ENCODE peak calls at places on chromosomes 4 and X, in seven cellular contexts. L is H4; U is activated CD8-positive, alpha-beta memory T cell treated with anti-CD3 and anti-CD28 coated beads for 48 hours; G is ACHN; X is EH; R is upper lobe of right lung; O is ureter. M is an unnamed sample.

GRCh38 chr4:72507167-72507566 is 61.9 kb downstream of the ADAMTS3 start:
- DNase-seq in L (no peak), U (no peak), G (no peak), X (no peak), R (no peak), O (no peak), M (no peak)

GRCh38 chrX:53449632-53450031 is 15.5 kb upstream of the HSD17B10 start:
- DNase-seq in L (no peak), U (no peak), G (no peak), X (no peak), R (no peak), O (no peak), M (no peak)

GRCh38 chrX:7108995-7109634 is 38.4 kb upstream of the STS start:
- DNase-seq in L (no peak), U (no peak), G (no peak), X (no peak), R (no peak), O (no peak), M (no peak)

GRCh38 chrX:118615141-118615540 is 112.3 kb upstream of the IL13RA1 start:
- DNase-seq in L (no peak), U (no peak), G (no peak), X (no peak), R (no peak), O (no peak), M (no peak)

GRCh38 chrX:19888419-19888879 is 1.0 kb upstream of the SH3KBP1 start:
- DNase-seq in L (peak), U (no peak), G (peak), X (peak), R (no peak), O (no peak), M (peak)

GRCh38 chr4:46277165-46277951 is 112.6 kb downstream of the GABRA2 start:
- DNase-seq in L (no peak), U (no peak), G (no peak), X (no peak), R (no peak), O (no peak), M (no peak)

GRCh38 chr4:154234576-154234975 is 257.0 kb downstream of the DCHS2 start:
- DNase-seq in L (no peak), U (no peak), G (no peak), X (no peak), R (no peak), O (no peak), M (no peak)

GRCh38 chr4:74311696-74312313 is 3.5 kb downstream of the EPGN start:
- DNase-seq in L (peak), U (no peak), G (peak), X (peak), R (no peak), O (no peak), M (no peak)

GRCh38 chrX:12329476-12329875 is 191.2 kb downstream of the FRMPD4 start:
- DNase-seq in L (no peak), U (no peak), G (no peak), X (peak), R (no peak), O (no peak), M (no peak)

GRCh38 chr4:7625073-7625472 is 190.3 kb upstream of the PSAPL1 start:
- DNase-seq in L (no peak), U (no peak), G (no peak), X (peak), R (no peak), O (no peak), M (no peak)

GRCh38 chr4:185671041-185671440 is 135.7 kb upstream of the PDLIM3 start:
- DNase-seq in L (no peak), U (no peak), G (no peak), X (no peak), R (no peak), O (no peak), M (no peak)

GRCh38 chr4:93448691-93449293 is 379.8 kb upstream of the ATOH1 start:
- DNase-seq in L (no peak), U (no peak), G (no peak), X (no peak), R (no peak), O (no peak), M (no peak)

GRCh38 chrX:11968991-11969390 is 169.3 kb upstream of the FRMPD4 start:
- DNase-seq in L (no peak), U (no peak), G (no peak), X (no peak), R (no peak), O (no peak), M (no peak)

GRCh38 chr4:102578819-102579218 is 77.7 kb downstream of the NFKB1 start:
- DNase-seq in L (no peak), U (no peak), G (no peak), X (no peak), R (no peak), O (no peak), M (no peak)

GRCh38 chr4:154364012-154364863 is 127.4 kb downstream of the DCHS2 start:
- DNase-seq in L (no peak), U (no peak), G (no peak), X (no peak), R (no peak), O (no peak), M (no peak)

GRCh38 chr4:27684501-27685077 is 823.9 kb downstream of the STIM2 start:
- DNase-seq in L (peak), U (no peak), G (peak), X (peak), R (peak), O (peak), M (no peak)

GRCh38 chr4:121741751-121742150 is 23.2 kb downstream of the SMIM43 start:
- DNase-seq in L (no peak), U (no peak), G (no peak), X (peak), R (no peak), O (no peak), M (no peak)

GRCh38 chr4:151313306-151314028 is 11.9 kb downstream of the SH3D19 start:
- DNase-seq in L (no peak), U (no peak), G (no peak), X (no peak), R (no peak), O (no peak), M (no peak)

GRCh38 chr4:23135792-23136645 is 443.3 kb downstream of the GBA3 start:
- DNase-seq in L (peak), U (no peak), G (peak), X (peak), R (no peak), O (no peak), M (peak)

GRCh38 chr4:43898836-43899235 is 549.8 kb downstream of the KCTD8 start:
- DNase-seq in L (no peak), U (no peak), G (no peak), X (no peak), R (no peak), O (no peak), M (no peak)

GRCh38 chrX:17826609-17827496 is 34.2 kb downstream of the RAI2 start:
- DNase-seq in L (no peak), U (no peak), G (no peak), X (peak), R (no peak), O (no peak), M (no peak)

GRCh38 chrX:122641136-122641535 is 542.9 kb upstream of the GRIA3 start:
- DNase-seq in L (no peak), U (no peak), G (no peak), X (peak), R (no peak), O (no peak), M (no peak)

GRCh38 chr4:141686146-141686775 is 49.9 kb downstream of the IL15 start:
- DNase-seq in L (peak), U (no peak), G (no peak), X (peak), R (no peak), O (no peak), M (no peak)

GRCh38 chrX:68719181-68719903 is 71.9 kb downstream of the STARD8 start:
- DNase-seq in L (no peak), U (no peak), G (no peak), X (no peak), R (no peak), O (no peak), M (no peak)

GRCh38 chr4:183550345-183551080 is 45.7 kb downstream of the ING2 start:
- DNase-seq in L (no peak), U (no peak), G (no peak), X (no peak), R (no peak), O (no peak), M (no peak)

GRCh38 chr4:1043658-1044468 is 32.4 kb downstream of the FGFRL1 start:
- DNase-seq in L (peak), U (no peak), G (peak), X (peak), R (peak), O (peak), M (peak)

GRCh38 chrX:63761639-63762038 is 23.4 kb downstream of the ARHGEF9 start:
- DNase-seq in L (no peak), U (no peak), G (no peak), X (no peak), R (no peak), O (no peak), M (no peak)

GRCh38 chrX:2841511-2841910 is 12.8 kb downstream of the GYG2 start:
- DNase-seq in L (peak), U (no peak), G (no peak), X (no peak), R (no peak), O (no peak), M (no peak)

GRCh38 chrX:19695884-19696283 is 180.6 kb upstream of the MAP3K15 start:
- DNase-seq in L (no peak), U (no peak), G (no peak), X (no peak), R (no peak), O (no peak), M (no peak)

GRCh38 chrX:137432609-137433008 is 133.3 kb upstream of the ZIC3 start:
- DNase-seq in L (peak), U (no peak), G (peak), X (no peak), R (no peak), O (no peak), M (peak)

GRCh38 chr4:30839583-30840520 is 119.7 kb downstream of the PCDH7 start:
- DNase-seq in L (peak), U (no peak), G (peak), X (no peak), R (no peak), O (no peak), M (no peak)

GRCh38 chrX:9458516-9459078 is 6.3 kb upstream of the TBL1X start:
- DNase-seq in L (no peak), U (no peak), G (no peak), X (no peak), R (no peak), O (no peak), M (no peak)

GRCh38 chr4:14924945-14925344 is 77.3 kb upstream of the CPEB2 start:
- DNase-seq in L (no peak), U (no peak), G (no peak), X (no peak), R (no peak), O (no peak), M (no peak)

GRCh38 chrX:122816288-122816687 is 367.8 kb upstream of the GRIA3 start:
- DNase-seq in L (no peak), U (no peak), G (no peak), X (no peak), R (no peak), O (no peak), M (no peak)